ENCODE peak calls at places on chromosomes 1 and 21, in seven cellular contexts. A is neural progenitor cell, L is prostate gland, X is lower lobe of right lung, Z is H9, B is astrocyte of the cerebellum, O is left ventricle myocardium inferior. H is an unnamed sample.

GRCh38 chr1:69569281-69569970 is 1.7 kb downstream of the LRRC7 start:
- DNase-seq in A (peak), L (no peak), X (no peak), Z (peak), B (no peak), O (no peak), H (no peak)

GRCh38 chr1:56301791-56302190 is 277.6 kb downstream of the PLPP3 start:
- DNase-seq in A (no peak), L (no peak), X (no peak), Z (no peak), B (peak), O (no peak), H (no peak)

GRCh38 chr1:20867847-20868246 is 80.7 kb upstream of the HP1BP3 start:
- DNase-seq in A (no peak), L (no peak), X (no peak), Z (no peak), B (no peak), O (no peak), H (no peak)

GRCh38 chr1:168362991-168363390 is 82.3 kb downstream of the TBX19 start:
- DNase-seq in A (no peak), L (no peak), X (no peak), Z (no peak), B (no peak), O (no peak), H (no peak)

GRCh38 chr1:184535191-184535970 is 148.6 kb downstream of the C1orf21 start:
- DNase-seq in A (no peak), L (no peak), X (no peak), Z (no peak), B (no peak), O (no peak), H (no peak)

GRCh38 chr1:150534002-150534401 is 15.2 kb upstream of the ADAMTSL4 start:
- DNase-seq in A (no peak), L (no peak), X (no peak), Z (no peak), B (no peak), O (no peak), H (no peak)

GRCh38 chr21:36661511-36662309 is 37.2 kb upstream of the SIM2 start:
- DNase-seq in A (peak), L (no peak), X (no peak), Z (peak), B (peak), O (no peak), H (no peak)

GRCh38 chr1:1669468-1670440 is 10.9 kb upstream of the CDK11B start:
- DNase-seq in A (no peak), L (no peak), X (peak), Z (no peak), B (no peak), O (no peak), H (peak)

GRCh38 chr21:36478207-36478701 is 1.7 kb downstream of the CLDN14 start:
- DNase-seq in A (no peak), L (no peak), X (no peak), Z (no peak), B (peak), O (no peak), H (no peak)

GRCh38 chr1:226656201-226656600 is 82.9 kb downstream of the ITPKB start:
- DNase-seq in A (no peak), L (no peak), X (no peak), Z (no peak), B (no peak), O (peak), H (no peak)

GRCh38 chr1:160428053-160428452 is 27.7 kb downstream of the VANGL2 start:
- DNase-seq in A (no peak), L (no peak), X (no peak), Z (no peak), B (no peak), O (no peak), H (no peak)

GRCh38 chr1:164602142-164602429 is 43.1 kb downstream of the PBX1 start:
- DNase-seq in A (no peak), L (peak), X (peak), Z (peak), B (no peak), O (no peak), H (no peak)

GRCh38 chr1:92085727-92086126 is 5.6 kb downstream of the BTBD8 start:
- DNase-seq in A (peak), L (no peak), X (no peak), Z (no peak), B (no peak), O (no peak), H (no peak)

GRCh38 chr1:15207829-15208429 is 39.1 kb upstream of the FHAD1 start:
- DNase-seq in A (no peak), L (no peak), X (no peak), Z (no peak), B (no peak), O (no peak), H (no peak)

GRCh38 chr1:147608601-147609000 is 61.7 kb downstream of the ACP6 start:
- DNase-seq in A (no peak), L (no peak), X (peak), Z (no peak), B (no peak), O (no peak), H (no peak)

GRCh38 chr1:164772635-164773034 is 213.7 kb downstream of the PBX1 start:
- DNase-seq in A (no peak), L (peak), X (peak), Z (no peak), B (peak), O (peak), H (no peak)

GRCh38 chr1:238485906-238486219 is 595.1 kb upstream of the ZP4 start:
- DNase-seq in A (no peak), L (peak), X (no peak), Z (peak), B (no peak), O (no peak), H (no peak)

GRCh38 chr1:15304708-15305326 is 57.8 kb downstream of the FHAD1 start:
- DNase-seq in A (peak), L (peak), X (peak), Z (peak), B (no peak), O (peak), H (no peak)

GRCh38 chr1:23694371-23694770 is 2.8 kb downstream of the RPL11 start:
- DNase-seq in A (no peak), L (no peak), X (no peak), Z (no peak), B (no peak), O (no peak), H (no peak)

GRCh38 chr1:114061431-114061830 is 82.2 kb downstream of the OLFML3 start:
- DNase-seq in A (no peak), L (no peak), X (no peak), Z (no peak), B (no peak), O (no peak), H (no peak)

GRCh38 chr1:71593523-71593922 is 512.7 kb upstream of the ZRANB2 start:
- DNase-seq in A (peak), L (no peak), X (no peak), Z (no peak), B (no peak), O (no peak), H (no peak)

GRCh38 chr21:25929859-25930520 is 195.2 kb downstream of the GABPA start:
- DNase-seq in A (peak), L (no peak), X (no peak), Z (no peak), B (no peak), O (no peak), H (no peak)

GRCh38 chr21:39568380-39568779 is 44.4 kb upstream of the B3GALT5 start:
- DNase-seq in A (no peak), L (no peak), X (no peak), Z (peak), B (no peak), O (no peak), H (no peak)

GRCh38 chr1:21510113-21510493 is 880 bp downstream of the ALPL start:
- DNase-seq in A (peak), L (no peak), X (no peak), Z (peak), B (no peak), O (no peak), H (no peak)

GRCh38 chr1:66764994-66765578 is 12.8 kb downstream of the DYNLT5 start:
- DNase-seq in A (peak), L (peak), X (no peak), Z (no peak), B (peak), O (no peak), H (no peak)

GRCh38 chr1:4654764-4655673 is 610 bp downstream of the AJAP1 start:
- DNase-seq in A (peak), L (no peak), X (no peak), Z (no peak), B (no peak), O (no peak), H (no peak)

GRCh38 chr1:166258017-166258416 is 91.2 kb upstream of the FAM78B start:
- DNase-seq in A (no peak), L (no peak), X (no peak), Z (no peak), B (no peak), O (no peak), H (no peak)

GRCh38 chr1:159923203-159924024 is 1.9 kb downstream of the TAGLN2 start:
- DNase-seq in A (no peak), L (peak), X (peak), Z (peak), B (peak), O (peak), H (no peak)

GRCh38 chr1:234605983-234606730 is 3.8 kb downstream of the IRF2BP2 start:
- DNase-seq in A (no peak), L (no peak), X (peak), Z (no peak), B (no peak), O (peak), H (no peak)

GRCh38 chr21:41071410-41071809 is 96.5 kb upstream of the BACE2 start:
- DNase-seq in A (peak), L (no peak), X (no peak), Z (peak), B (no peak), O (no peak), H (no peak)

GRCh38 chr21:46454634-46455390 is 3.9 kb upstream of the DIP2A start:
- DNase-seq in A (no peak), L (no peak), X (no peak), Z (no peak), B (no peak), O (no peak), H (no peak)

GRCh38 chr21:31143021-31143420 is 104.7 kb upstream of the KRTAP19-8 start:
- DNase-seq in A (no peak), L (no peak), X (no peak), Z (no peak), B (no peak), O (no peak), H (no peak)

GRCh38 chr1:58251415-58252073 is 295.0 kb downstream of the OMA1 start:
- DNase-seq in A (peak), L (no peak), X (no peak), Z (peak), B (no peak), O (no peak), H (no peak)

GRCh38 chr21:38349111-38349746 is 92.4 kb downstream of the KCNJ15 start:
- DNase-seq in A (no peak), L (no peak), X (no peak), Z (no peak), B (peak), O (no peak), H (no peak)

GRCh38 chr1:181482521-181483083 is 715 bp upstream of the CACNA1E start:
- DNase-seq in A (peak), L (peak), X (peak), Z (peak), B (no peak), O (no peak), H (no peak)

GRCh38 chr1:160092366-160093068 is 5.9 kb downstream of the IGSF8 start:
- DNase-seq in A (no peak), L (no peak), X (no peak), Z (no peak), B (no peak), O (no peak), H (no peak)

GRCh38 chr1:81560629-81561028 is 240.1 kb upstream of the ADGRL2 start:
- DNase-seq in A (no peak), L (no peak), X (no peak), Z (no peak), B (no peak), O (no peak), H (no peak)

GRCh38 chr1:975896-976683 is 5.8 kb downstream of the PERM1 start:
- DNase-seq in A (peak), L (peak), X (peak), Z (peak), B (no peak), O (no peak), H (no peak)

GRCh38 chr1:248858096-248858890 is 592 bp downstream of the ZNF692 start:
- DNase-seq in A (peak), L (peak), X (peak), Z (peak), B (no peak), O (peak), H (no peak)

DNA sequence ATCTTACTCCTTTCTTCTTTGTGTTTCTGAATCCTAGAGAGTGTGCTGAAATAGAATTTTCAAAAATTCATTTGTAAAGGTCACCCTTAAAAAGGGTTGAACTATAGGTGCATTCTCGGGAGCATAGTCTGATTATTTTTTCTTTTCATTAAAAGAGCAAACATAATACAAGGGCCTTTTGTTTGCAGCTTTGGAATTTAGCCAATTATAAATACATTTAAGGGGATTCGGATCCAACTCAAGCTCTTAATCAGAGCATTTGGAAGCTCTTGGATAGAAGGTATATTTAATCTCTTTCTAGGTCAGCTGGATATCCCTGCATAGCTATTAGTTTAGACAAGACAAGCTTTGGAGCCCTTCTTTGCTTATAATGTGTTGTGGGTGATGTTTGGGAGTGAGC is 321.7 kb downstream of the HHAT start:
- DNase-seq in A (no peak), L (no peak), X (no peak), Z (no peak), B (no peak), O (no peak), H (no peak)
- TF ChIP-seq CTCF in A (no peak), L (no peak), X (no peak), Z (no peak), B (no peak), O (no peak), H (no peak)

GRCh38 chr1:110628356-110629105 is 22.4 kb upstream of the KCNA2 start:
- DNase-seq in A (no peak), L (no peak), X (no peak), Z (no peak), B (no peak), O (no peak), H (no peak)
- TF ChIP-seq CTCF in A (no peak), L (no peak), X (no peak), Z (no peak), B (no peak), O (no peak), H (no peak)

DNA sequence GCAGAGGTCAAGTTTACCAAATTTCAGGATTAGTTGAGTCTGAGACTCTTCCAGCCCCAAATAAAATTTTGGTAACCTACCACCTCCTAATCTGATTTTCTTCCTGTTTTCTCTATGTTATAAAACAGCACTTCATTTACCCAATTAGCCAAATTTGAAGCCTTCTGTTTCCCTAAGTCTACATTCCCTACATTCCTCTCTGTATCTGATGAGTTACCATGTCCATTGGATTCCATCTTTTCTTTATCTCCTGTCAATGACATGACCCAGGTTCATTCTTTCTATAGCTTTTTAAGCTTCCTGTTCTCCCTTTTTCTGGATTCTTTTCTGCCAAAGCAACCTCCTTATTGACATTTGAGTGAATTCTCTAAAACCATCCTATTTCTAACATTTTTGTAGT is 72.8 kb downstream of the OSBPL9 start:
- DNase-seq in A (no peak), L (no peak), X (no peak), Z (no peak), B (no peak), O (no peak), H (no peak)
- TF ChIP-seq CTCF in A (no peak), L (no peak), X (no peak), Z (no peak), B (no peak), O (no peak), H (no peak)

DNA sequence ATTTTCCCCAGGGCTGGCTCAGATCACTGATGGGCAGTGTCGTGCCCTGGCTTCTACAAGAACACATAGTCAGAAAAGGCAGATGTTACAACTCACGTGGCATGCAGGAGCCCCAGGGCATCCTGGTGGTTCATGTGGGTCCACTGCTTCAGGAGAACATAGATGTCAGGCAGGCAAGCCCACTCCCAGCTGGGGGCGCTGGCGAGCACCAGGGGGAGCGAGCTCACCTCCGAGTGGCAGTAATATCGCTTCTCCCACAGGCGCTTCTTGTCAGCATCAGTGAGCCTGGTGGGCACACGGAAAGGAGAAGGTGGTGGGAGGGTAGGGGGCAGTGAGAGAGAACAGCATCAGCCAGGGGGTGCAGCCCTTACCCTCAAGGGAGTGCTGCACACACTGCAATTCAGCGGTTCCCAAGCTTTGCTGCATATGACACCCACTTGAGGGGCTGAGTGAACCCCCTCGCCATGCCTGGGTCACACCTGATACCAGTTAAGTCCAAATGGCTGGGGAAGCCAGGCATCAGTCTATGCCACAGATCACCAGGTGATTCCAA is 34.3 kb upstream of the PPP1R15B start:
- DNase-seq in A (peak), L (no peak), X (no peak), Z (peak), B (no peak), O (no peak), H (no peak)
- TF ChIP-seq CTCF in A (peak), L (no peak), X (no peak), Z (peak), B (peak), O (no peak), H (no peak)

GRCh38 chr1:201716742-201717135 is 112.2 kb upstream of the IPO9 start:
- DNase-seq in A (no peak), L (no peak), X (no peak), Z (no peak), B (no peak), O (no peak), H (peak)
- TF ChIP-seq CTCF in A (no peak), L (no peak), X (no peak), Z (no peak), B (no peak), O (no peak), H (no peak)

DNA sequence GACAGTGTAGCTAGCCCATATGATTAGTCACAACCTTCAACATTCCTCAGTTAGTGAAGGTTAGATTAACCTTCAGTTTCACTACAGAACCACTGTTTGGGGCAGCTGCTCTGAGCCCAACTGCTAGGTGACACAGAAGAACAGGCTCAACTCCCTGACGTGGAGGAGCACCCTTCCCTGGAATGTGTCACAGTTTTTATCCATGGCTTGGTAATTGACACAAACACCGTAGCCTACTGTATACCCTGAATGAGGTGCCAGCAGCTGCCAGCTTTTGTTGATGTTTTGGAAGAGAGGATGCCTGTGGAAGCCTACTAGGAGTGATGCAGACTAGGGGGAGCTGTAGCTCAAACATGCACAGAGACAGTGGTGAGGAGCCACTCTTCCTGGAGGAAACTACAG is 56.6 kb upstream of the CR2 start:
- DNase-seq in A (no peak), L (no peak), X (no peak), Z (peak), B (no peak), O (no peak), H (no peak)
- TF ChIP-seq CTCF in A (no peak), L (no peak), X (no peak), Z (peak), B (no peak), O (no peak), H (no peak)

DNA sequence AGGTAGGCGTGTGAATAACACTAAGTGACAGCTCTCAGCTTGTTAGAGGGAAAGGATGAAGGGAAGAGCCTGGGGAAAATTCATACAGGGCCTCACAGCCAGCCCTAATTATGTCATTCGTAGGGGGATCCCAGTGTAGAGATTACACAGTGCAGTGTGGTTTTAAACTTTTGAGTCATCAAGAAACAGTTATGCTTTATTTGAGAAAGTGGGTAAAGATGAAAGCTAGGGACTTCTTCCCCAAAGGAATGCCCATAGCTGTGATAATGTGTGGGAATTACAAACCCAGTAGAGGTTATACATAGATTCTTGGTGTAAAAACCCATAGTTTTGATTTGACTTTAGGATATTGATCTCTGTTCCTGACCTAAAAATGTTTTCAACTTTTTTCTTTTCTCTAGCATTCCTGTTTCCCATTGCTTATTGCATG is 1.9 kb downstream of the TTF2 start:
- DNase-seq in A (no peak), L (no peak), X (no peak), Z (no peak), B (peak), O (no peak), H (no peak)
- TF ChIP-seq CTCF in A (no peak), L (no peak), X (no peak), Z (no peak), B (no peak), O (no peak), H (no peak)

GRCh38 chr1:18634276-18634675 is 3.6 kb downstream of the PAX7 start:
- DNase-seq in A (no peak), L (no peak), X (no peak), Z (no peak), B (no peak), O (no peak), H (no peak)
- TF ChIP-seq CTCF in A (no peak), L (no peak), X (no peak), Z (no peak), B (no peak), O (no peak), H (no peak)

H was measured in chondrocyte.